ENCODE peak calls at places on chromosomes 12 and 14, in five cellular contexts. J is spleen, U is dorsolateral prefrontal cortex, O is A549, F is mesendoderm. N is an unnamed sample.

GRCh38 chr12:95674631-95675030 is 115.9 kb downstream of the NTN4 start:
- DNase-seq in U (no peak), J (no peak), F (no peak), O (no peak), N (no peak)

GRCh38 chr12:34395056-34396005 is 373.0 kb downstream of the ALG10 start:
- DNase-seq in J (peak; percentile 64), F (no peak), O (no peak), U (peak; percentile 4), N (no peak)

GRCh38 chr14:27190286-27190685 is 592.5 kb upstream of the NOVA1 start:
- DNase-seq in O (no peak), J (no peak), F (no peak), U (no peak), N (no peak)

GRCh38 chr12:67716817-67717216 is 68.3 kb downstream of the DYRK2 start:
- DNase-seq in F (no peak), O (no peak), J (no peak), U (no peak), N (peak; percentile 88)

GRCh38 chr12:96516472-96517417 is 27.4 kb downstream of the CFAP54 start:
- DNase-seq in U (peak; percentile 91), O (peak; percentile 56), F (peak; percentile 63), J (peak; percentile 90), N (peak; percentile 91)

GRCh38 chr14:98548071-98548686 is 723.8 kb downstream of the BCL11B start:
- DNase-seq in U (no peak), J (no peak), F (peak; percentile 11), O (no peak), N (no peak)

GRCh38 chr12:14654842-14655241 is 41.6 kb downstream of the GUCY2C start:
- DNase-seq in F (no peak), U (no peak), J (no peak), O (no peak), N (no peak)

GRCh38 chr12:67705394-67706370 is 57.1 kb downstream of the DYRK2 start:
- DNase-seq in J (no peak), O (no peak), F (no peak), U (no peak), N (peak; percentile 88)

GRCh38 chr14:90281261-90281660 is 24.9 kb downstream of the PSMC1 start:
- DNase-seq in F (no peak), O (no peak), U (no peak), J (no peak), N (peak; percentile 76)

GRCh38 chr12:5124401-5124800 is 80.7 kb downstream of the KCNA5 start:
- DNase-seq in O (no peak), U (no peak), F (no peak), J (no peak), N (no peak)

GRCh38 chr12:25194211-25194610 is 749 bp downstream of the DNAI7 start:
- DNase-seq in O (peak; percentile 11), J (no peak), U (no peak), F (no peak), N (no peak)
- H3K27ac ChIP-seq in O (no peak overlapping the region), J (no peak overlapping the region), U (peak overlapping the region; percentile 93), F (no peak overlapping the region), N (no peak overlapping the region)

GRCh38 chr14:21078287-21078686 is 8.2 kb downstream of the ARHGEF40 start:
- DNase-seq in U (peak; percentile 68), O (no peak), F (no peak), J (no peak), N (no peak)
- H3K27ac ChIP-seq in U (no peak overlapping the region), O (no peak overlapping the region), F (no peak overlapping the region), J (peak overlapping the region; percentile 60), N (no peak overlapping the region)

GRCh38 chr12:47776471-47777143 is 3.6 kb downstream of the SLC48A1 start:
- DNase-seq in F (no peak), J (peak; percentile 73), U (no peak), O (no peak), N (no peak)
- H3K27ac ChIP-seq in F (no peak overlapping the region), J (peak overlapping the region; percentile 90), U (peak overlapping the region; percentile 99), O (peak overlapping the region; percentile 84), N (peak overlapping the region; percentile 15)

DNA sequence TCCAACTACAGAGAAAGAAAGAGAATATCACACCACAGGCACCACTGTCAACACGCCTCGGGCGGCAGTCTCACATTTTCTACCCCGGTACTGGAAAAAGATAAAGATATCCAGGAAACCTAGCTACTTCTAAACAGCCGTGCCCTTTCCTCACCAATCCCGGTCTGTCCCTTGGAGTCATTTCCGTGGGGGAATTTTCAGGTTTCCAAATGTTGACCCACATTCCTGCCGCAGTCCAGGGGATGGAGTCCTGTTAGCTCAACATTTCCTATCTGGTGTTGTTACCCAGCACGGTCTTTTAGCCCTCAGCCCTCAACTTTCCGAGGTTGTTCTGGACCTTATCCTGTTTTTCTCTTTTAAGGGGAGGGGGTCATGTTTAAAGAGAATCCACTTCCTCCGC is 4.7 kb downstream of the SSH1 start:
- DNase-seq in F (no peak), J (peak; percentile 62), U (no peak), O (no peak), N (no peak)
- H3K27ac ChIP-seq in F (no peak overlapping the region), J (peak overlapping the region; percentile 93), U (peak overlapping the region; percentile 68), O (peak overlapping the region; percentile 95), N (no peak overlapping the region)

N was measured in PC-3.